ENCODE peak calls at places on chromosomes 5 and 9, in six cellular contexts. B is tibial nerve; T is EL; V is activated CD8-positive, alpha-beta memory T cell treated with anti-CD3 and anti-CD28 coated beads for 4 hours; K is HT1080; E is NCI-H526. A is an unnamed sample.

GRCh38 chr5:165620394-165620793 is 2115.0 kb downstream of the MAT2B start:
- DNase-seq in K (no peak), B (no peak), V (no peak), E (no peak), T (no peak), A (no peak)

GRCh38 chr9:127541865-127542264 is 70.2 kb upstream of the STXBP1 start:
- DNase-seq in E (no peak), V (no peak), K (no peak), B (peak), T (no peak), A (peak)

GRCh38 chr5:39209924-39210323 is 9.4 kb downstream of the FYB1 start:
- DNase-seq in B (no peak), T (no peak), K (no peak), V (peak), E (no peak), A (no peak)

GRCh38 chr5:120738568-120738967 is 274.5 kb downstream of the PRR16 start:
- DNase-seq in B (no peak), K (no peak), V (no peak), E (no peak), T (no peak), A (no peak)

GRCh38 chr5:157215826-157216167 is 35.2 kb downstream of the ITK start:
- DNase-seq in V (no peak), T (no peak), K (peak), E (no peak), B (no peak), A (no peak)

GRCh38 chr9:116594552-116594951 is 92.6 kb upstream of the TRIM32 start:
- DNase-seq in E (no peak), V (no peak), T (peak), K (peak), B (no peak), A (peak)

GRCh38 chr9:97473717-97474116 is 27.7 kb upstream of the TMOD1 start:
- DNase-seq in V (no peak), B (no peak), E (no peak), T (no peak), K (no peak), A (no peak)

GRCh38 chr5:143717400-143717799 is 94.6 kb upstream of the HMHB1 start:
- DNase-seq in E (no peak), B (no peak), T (peak), K (peak), V (no peak), A (peak)

GRCh38 chr5:141875795-141876627 is 2.2 kb downstream of the PCDH1 start:
- DNase-seq in E (no peak), V (no peak), K (no peak), T (no peak), B (no peak), A (no peak)

GRCh38 chr5:33048315-33048714 is 337.2 kb downstream of the NPR3 start:
- DNase-seq in K (peak), B (no peak), T (no peak), E (no peak), V (no peak), A (no peak)

GRCh38 chr9:108286807-108287206 is 569.0 kb downstream of the ACTL7B start:
- DNase-seq in K (no peak), E (no peak), V (no peak), B (no peak), T (no peak), A (no peak)

GRCh38 chr5:139862803-139863202 is 67.2 kb downstream of the PSD2 start:
- DNase-seq in E (no peak), T (no peak), V (no peak), B (no peak), K (no peak), A (no peak)

GRCh38 chr9:119349548-119349947 is 19.7 kb downstream of the BRINP1 start:
- DNase-seq in B (no peak), T (no peak), K (no peak), V (no peak), E (no peak), A (no peak)

GRCh38 chr5:96601811-96602244 is 60.3 kb upstream of the CAST start:
- DNase-seq in B (peak), T (peak), K (peak), V (peak), E (no peak), A (peak)

GRCh38 chr9:125089331-125089730 is 54.0 kb downstream of the SCAI start:
- DNase-seq in V (no peak), B (no peak), K (no peak), T (no peak), E (no peak), A (no peak)

GRCh38 chr5:131505237-131505908 is 129.7 kb downstream of the RAPGEF6 start:
- DNase-seq in K (no peak), B (no peak), E (no peak), V (no peak), T (peak), A (no peak)